ENCODE peak calls at places on chromosomes 12 and 14, in eight cellular contexts. One of them, this sample, is unnamed.

GRCh38 chr14:34875031-34875922 is at the start of gene BAZ1A:
- DNase-seq in gastrocnemius medialis: peak; percentile 42
- DNase-seq in frontal cortex: peak; percentile 57
- DNase-seq in heart left ventricle: peak; percentile 81
- DNase-seq in Panc1: no peak
- DNase-seq in AG10803: peak; percentile 87
- DNase-seq in transverse colon: peak; percentile 76
- DNase-seq in immature natural killer cell: peak; percentile 50
- DNase-seq in this sample: peak; percentile 36

GRCh38 chr14:103104654-103105511 is 10.4 kb downstream of the EXOC3L4 start:
- DNase-seq in gastrocnemius medialis: no peak
- DNase-seq in frontal cortex: peak; percentile 88
- DNase-seq in heart left ventricle: peak; percentile 88
- DNase-seq in Panc1: no peak
- DNase-seq in AG10803: peak; percentile 58
- DNase-seq in transverse colon: peak; percentile 78
- DNase-seq in immature natural killer cell: peak; percentile 46
- DNase-seq in this sample: peak; percentile 93

GRCh38 chr14:99595034-99595433 is 9.0 kb downstream of the CCDC85C start:
- DNase-seq in gastrocnemius medialis: no peak
- DNase-seq in frontal cortex: no peak
- DNase-seq in heart left ventricle: no peak
- DNase-seq in Panc1: no peak
- DNase-seq in AG10803: no peak
- DNase-seq in transverse colon: no peak
- DNase-seq in immature natural killer cell: peak; percentile 45
- DNase-seq in this sample: no peak

GRCh38 chr12:131351319-131352028 is 359.4 kb upstream of the SFSWAP start:
- DNase-seq in gastrocnemius medialis: no peak
- DNase-seq in frontal cortex: no peak
- DNase-seq in heart left ventricle: no peak
- DNase-seq in Panc1: no peak
- DNase-seq in AG10803: no peak
- DNase-seq in transverse colon: no peak
- DNase-seq in immature natural killer cell: no peak
- DNase-seq in this sample: no peak

GRCh38 chr14:82725188-82725587 is 1191.5 kb upstream of the SEL1L start:
- DNase-seq in gastrocnemius medialis: no peak
- DNase-seq in frontal cortex: no peak
- DNase-seq in heart left ventricle: no peak
- DNase-seq in Panc1: no peak
- DNase-seq in AG10803: peak; percentile 5
- DNase-seq in transverse colon: no peak
- DNase-seq in immature natural killer cell: no peak
- DNase-seq in this sample: no peak

GRCh38 chr12:119668315-119668651 is 350 bp downstream of the PRKAB1 start:
- DNase-seq in gastrocnemius medialis: no peak
- DNase-seq in frontal cortex: no peak
- DNase-seq in heart left ventricle: no peak
- DNase-seq in Panc1: no peak
- DNase-seq in AG10803: peak; percentile 25
- DNase-seq in transverse colon: no peak
- DNase-seq in immature natural killer cell: no peak
- DNase-seq in this sample: no peak

GRCh38 chr14:89773151-89773550 is 181.4 kb downstream of the EFCAB11 start:
- DNase-seq in gastrocnemius medialis: no peak
- DNase-seq in frontal cortex: no peak
- DNase-seq in heart left ventricle: no peak
- DNase-seq in Panc1: no peak
- DNase-seq in AG10803: no peak
- DNase-seq in transverse colon: no peak
- DNase-seq in immature natural killer cell: no peak
- DNase-seq in this sample: no peak

GRCh38 chr12:96912943-96913342 is 5.9 kb downstream of the NEDD1 start:
- DNase-seq in gastrocnemius medialis: no peak
- DNase-seq in frontal cortex: no peak
- DNase-seq in heart left ventricle: no peak
- DNase-seq in Panc1: no peak
- DNase-seq in AG10803: no peak
- DNase-seq in transverse colon: no peak
- DNase-seq in immature natural killer cell: no peak
- DNase-seq in this sample: no peak

GRCh38 chr14:71117839-71118743 is 210.8 kb downstream of the PCNX1 start:
- DNase-seq in gastrocnemius medialis: no peak
- DNase-seq in frontal cortex: no peak
- DNase-seq in heart left ventricle: no peak
- DNase-seq in Panc1: no peak
- DNase-seq in AG10803: peak; percentile 57
- DNase-seq in transverse colon: peak; percentile 55
- DNase-seq in immature natural killer cell: no peak
- DNase-seq in this sample: no peak

GRCh38 chr14:67510121-67510520 is 21.6 kb upstream of the TMEM229B start:
- DNase-seq in gastrocnemius medialis: no peak
- DNase-seq in frontal cortex: no peak
- DNase-seq in heart left ventricle: no peak
- DNase-seq in Panc1: no peak
- DNase-seq in AG10803: peak; percentile 58
- DNase-seq in transverse colon: no peak
- DNase-seq in immature natural killer cell: no peak
- DNase-seq in this sample: no peak

GRCh38 chr14:63224196-63224595 is 20.0 kb downstream of the RHOJ start:
- DNase-seq in gastrocnemius medialis: no peak
- DNase-seq in frontal cortex: no peak
- DNase-seq in heart left ventricle: no peak
- DNase-seq in Panc1: no peak
- DNase-seq in AG10803: no peak
- DNase-seq in transverse colon: no peak
- DNase-seq in immature natural killer cell: no peak
- DNase-seq in this sample: no peak

GRCh38 chr14:91693342-91693741 is 38.5 kb downstream of the CATSPERB start:
- DNase-seq in gastrocnemius medialis: no peak
- DNase-seq in frontal cortex: no peak
- DNase-seq in heart left ventricle: no peak
- DNase-seq in Panc1: no peak
- DNase-seq in AG10803: peak; percentile 14
- DNase-seq in transverse colon: no peak
- DNase-seq in immature natural killer cell: no peak
- DNase-seq in this sample: no peak

GRCh38 chr14:39015360-39015961 is 87.6 kb downstream of the SEC23A start:
- DNase-seq in gastrocnemius medialis: no peak
- DNase-seq in frontal cortex: peak; percentile 61
- DNase-seq in heart left ventricle: no peak
- DNase-seq in Panc1: peak; percentile 8
- DNase-seq in AG10803: peak; percentile 62
- DNase-seq in transverse colon: peak; percentile 15
- DNase-seq in immature natural killer cell: peak; percentile 12
- DNase-seq in this sample: no peak

GRCh38 chr12:121511931-121512330 is 68.9 kb downstream of the KDM2B start:
- DNase-seq in gastrocnemius medialis: no peak
- DNase-seq in frontal cortex: no peak
- DNase-seq in heart left ventricle: no peak
- DNase-seq in Panc1: no peak
- DNase-seq in AG10803: no peak
- DNase-seq in transverse colon: no peak
- DNase-seq in immature natural killer cell: no peak
- DNase-seq in this sample: no peak

GRCh38 chr12:32163596-32163995 is 56.9 kb downstream of the BICD1 start:
- DNase-seq in gastrocnemius medialis: no peak
- DNase-seq in frontal cortex: no peak
- DNase-seq in heart left ventricle: no peak
- DNase-seq in Panc1: no peak
- DNase-seq in AG10803: no peak
- DNase-seq in transverse colon: no peak
- DNase-seq in immature natural killer cell: no peak
- DNase-seq in this sample: no peak

GRCh38 chr12:115938794-115939377 is 338.6 kb downstream of the MED13L start:
- DNase-seq in gastrocnemius medialis: no peak
- DNase-seq in frontal cortex: no peak
- DNase-seq in heart left ventricle: no peak
- DNase-seq in Panc1: no peak
- DNase-seq in AG10803: no peak
- DNase-seq in transverse colon: no peak
- DNase-seq in immature natural killer cell: no peak
- DNase-seq in this sample: no peak

GRCh38 chr14:81192594-81192993 is 28.2 kb downstream of the GTF2A1 start:
- DNase-seq in gastrocnemius medialis: no peak
- DNase-seq in frontal cortex: no peak
- DNase-seq in heart left ventricle: no peak
- DNase-seq in Panc1: no peak
- DNase-seq in AG10803: no peak
- DNase-seq in transverse colon: no peak
- DNase-seq in immature natural killer cell: no peak
- DNase-seq in this sample: no peak

GRCh38 chr12:57611116-57611809 is at the start of gene ARHGEF25:
- DNase-seq in gastrocnemius medialis: no peak
- DNase-seq in frontal cortex: peak; percentile 90
- DNase-seq in heart left ventricle: peak; percentile 91
- DNase-seq in Panc1: no peak
- DNase-seq in AG10803: peak; percentile 48
- DNase-seq in transverse colon: peak; percentile 73
- DNase-seq in immature natural killer cell: peak; percentile 49
- DNase-seq in this sample: peak; percentile 79

GRCh38 chr12:106598003-106598402 is 15.2 kb downstream of the RFX4 start:
- DNase-seq in gastrocnemius medialis: no peak
- DNase-seq in frontal cortex: no peak
- DNase-seq in heart left ventricle: no peak
- DNase-seq in Panc1: no peak
- DNase-seq in AG10803: no peak
- DNase-seq in transverse colon: no peak
- DNase-seq in immature natural killer cell: no peak
- DNase-seq in this sample: no peak

GRCh38 chr14:57182760-57183503 is 85.8 kb downstream of the EXOC5 start:
- DNase-seq in gastrocnemius medialis: no peak
- DNase-seq in frontal cortex: no peak
- DNase-seq in heart left ventricle: no peak
- DNase-seq in Panc1: no peak
- DNase-seq in AG10803: no peak
- DNase-seq in transverse colon: no peak
- DNase-seq in immature natural killer cell: no peak
- DNase-seq in this sample: peak; percentile 31

GRCh38 chr14:53516261-53516774 is 363.2 kb upstream of the DDHD1 start:
- DNase-seq in gastrocnemius medialis: no peak
- DNase-seq in frontal cortex: no peak
- DNase-seq in heart left ventricle: no peak
- DNase-seq in Panc1: no peak
- DNase-seq in AG10803: peak; percentile 95
- DNase-seq in transverse colon: no peak
- DNase-seq in immature natural killer cell: no peak
- DNase-seq in this sample: no peak

GRCh38 chr12:111322336-111323250 is 46.3 kb downstream of the PHETA1 start:
- DNase-seq in gastrocnemius medialis: no peak
- DNase-seq in frontal cortex: no peak
- DNase-seq in heart left ventricle: no peak
- DNase-seq in Panc1: no peak
- DNase-seq in AG10803: peak; percentile 18
- DNase-seq in transverse colon: no peak
- DNase-seq in immature natural killer cell: no peak
- DNase-seq in this sample: no peak

This sample was measured in D721Med.